ENCODE peak calls at places on chromosomes 6 and 20, in seven cellular contexts. S, Q, K, J, X, D and Z are unnamed samples.

GRCh38 chr6:17831135-17831534 is 124.4 kb upstream of the NUP153 start:
- DNase-seq in D (peak; percentile 18), X (no peak), J (no peak), Q (no peak), K (no peak), S (no peak), Z (no peak)

GRCh38 chr20:14521436-14521835 is 184.0 kb upstream of the FLRT3 start:
- DNase-seq in K (no peak), Q (no peak), D (peak; percentile 51), X (no peak), J (no peak), S (no peak), Z (no peak)

GRCh38 chr6:2986722-2987196 is 12.9 kb upstream of the NQO2 start:
- DNase-seq in S (no peak), Q (peak; percentile 49), J (no peak), X (no peak), K (no peak), D (peak; percentile 73), Z (no peak)

GRCh38 chr20:38658879-38659612 is 57.4 kb downstream of the ARHGAP40 start:
- DNase-seq in D (peak; percentile 16), X (peak; percentile 60), J (no peak), Q (no peak), S (peak; percentile 64), K (no peak), Z (no peak)

GRCh38 chr6:104689551-104690205 is 170.0 kb downstream of the HACE1 start:
- DNase-seq in S (no peak), Q (no peak), K (no peak), X (no peak), J (no peak), D (no peak), Z (no peak)

GRCh38 chr6:149846321-149846720 is 17.8 kb downstream of the LRP11 start:
- DNase-seq in X (no peak), D (peak; percentile 79), K (no peak), Q (no peak), S (no peak), J (no peak), Z (no peak)

GRCh38 chr6:139943391-139943790 is 568.9 kb upstream of the CITED2 start:
- DNase-seq in X (no peak), K (no peak), Q (no peak), D (peak; percentile 92), S (no peak), J (no peak), Z (no peak)

GRCh38 chr6:2186516-2186915 is 58.9 kb downstream of the GMDS start:
- DNase-seq in D (no peak), J (no peak), K (no peak), X (no peak), Q (no peak), S (no peak), Z (no peak)

GRCh38 chr6:132320007-132320406 is 81.3 kb downstream of the MOXD1 start:
- DNase-seq in S (no peak), D (peak; percentile 41), J (no peak), Q (no peak), X (no peak), K (no peak), Z (no peak)

GRCh38 chr20:31811796-31812728 is 7.1 kb upstream of the MYLK2 start:
- DNase-seq in Q (no peak), X (no peak), D (peak; percentile 62), K (no peak), J (no peak), S (no peak), Z (peak; percentile 47)

GRCh38 chr20:24818056-24818455 is 131.0 kb upstream of the CST7 start:
- DNase-seq in Q (no peak), K (no peak), X (no peak), J (no peak), D (no peak), S (no peak), Z (no peak)

GRCh38 chr20:5920581-5920980 is 29.8 kb downstream of the TRMT6 start:
- DNase-seq in X (no peak), S (no peak), Q (no peak), K (no peak), D (no peak), J (no peak), Z (no peak)

GRCh38 chr6:5511924-5512323 is 250.6 kb downstream of the FARS2 start:
- DNase-seq in S (no peak), K (no peak), X (no peak), D (peak; percentile 54), Q (no peak), J (no peak), Z (no peak)

GRCh38 chr6:5866547-5867051 is 140.1 kb downstream of the NRN1 start:
- DNase-seq in J (no peak), K (no peak), D (peak; percentile 3), X (no peak), Q (no peak), S (no peak), Z (no peak)

GRCh38 chr6:111632468-111633247 is 27.0 kb upstream of the TRAF3IP2 start:
- DNase-seq in D (no peak), X (no peak), K (no peak), Q (no peak), J (no peak), S (no peak), Z (no peak)

GRCh38 chr20:59148713-59149493 is 14.7 kb upstream of the ZNF831 start:
- DNase-seq in D (no peak), Q (no peak), K (no peak), X (no peak), J (no peak), S (peak; percentile 28), Z (no peak)

GRCh38 chr6:10416516-10416862 is 1.6 kb upstream of the TFAP2A start:
- DNase-seq in K (no peak), X (no peak), Q (no peak), D (no peak), J (no peak), S (no peak), Z (no peak)

GRCh38 chr6:98416027-98416426 is 418.3 kb upstream of the POU3F2 start:
- DNase-seq in Q (no peak), J (no peak), S (no peak), D (no peak), X (no peak), K (no peak), Z (no peak)